ENCODE peak calls at places on chromosomes 1 and 21, in five cellular contexts. U is activated CD4-positive, alpha-beta T cell treated with anti-CD3 and anti-CD28 coated beads, Interleukin-2, amount 50 U/mL, for 48 hours; R is substantia nigra; D is HT1080; B is CD4-positive, alpha-beta T cell. M is an unnamed sample.

GRCh38 chr1:228294717-228295116 is 86.9 kb downstream of the OBSCN start:
- DNase-seq in B (no peak), D (no peak), U (no peak), R (no peak), M (no peak)

GRCh38 chr1:150995896-150996295 is 10.8 kb downstream of the MINDY1 start:
- DNase-seq in B (no peak), D (no peak), R (no peak), U (no peak), M (no peak)

GRCh38 chr1:101261629-101262028 is 24.8 kb downstream of the S1PR1 start:
- DNase-seq in R (no peak), B (no peak), D (no peak), U (no peak), M (peak)

GRCh38 chr1:27400035-27400962 is 7.9 kb downstream of the GPR3 start:
- DNase-seq in U (no peak), R (no peak), D (no peak), B (no peak), M (no peak)

GRCh38 chr1:234609528-234610042 is 393 bp downstream of the IRF2BP2 start:
- DNase-seq in R (no peak), B (peak), D (no peak), U (no peak), M (no peak)

GRCh38 chr21:42125571-42126544 is 54.7 kb downstream of the UMODL1 start:
- DNase-seq in U (no peak), B (no peak), D (peak), R (no peak), M (no peak)

GRCh38 chr1:47661065-47661464 is 223.2 kb downstream of the FOXD2 start:
- DNase-seq in B (no peak), U (no peak), R (no peak), D (no peak), M (no peak)

GRCh38 chr1:197774691-197775281 is 494 bp downstream of the DENND1B start:
- DNase-seq in D (peak), B (peak), R (no peak), U (peak), M (peak)

GRCh38 chr1:218880484-218881060 is 293.1 kb upstream of the LYPLAL1 start:
- DNase-seq in B (no peak), D (no peak), U (no peak), R (no peak), M (no peak)

GRCh38 chr1:227789042-227789880 is 26.2 kb upstream of the PRSS38 start:
- DNase-seq in U (no peak), B (no peak), R (no peak), D (no peak), M (no peak)

GRCh38 chr1:7538033-7538432 is 233.1 kb upstream of the VAMP3 start:
- DNase-seq in R (no peak), D (peak), U (no peak), B (no peak), M (no peak)

GRCh38 chr1:17233675-17234074 is 15.2 kb upstream of the PADI3 start:
- DNase-seq in R (no peak), B (no peak), U (no peak), D (peak), M (no peak)

GRCh38 chr1:43691871-43692815 is 15.2 kb upstream of the ST3GAL3 start:
- DNase-seq in D (no peak), R (no peak), B (no peak), U (no peak), M (no peak)

GRCh38 chr1:105793541-105794146 is 1262.8 kb upstream of the PRMT6 start:
- DNase-seq in D (peak), U (peak), B (no peak), R (no peak), M (no peak)

GRCh38 chr1:26786437-26787380 is 1.0 kb upstream of the PIGV start:
- DNase-seq in D (peak), R (no peak), B (no peak), U (peak), M (peak)

GRCh38 chr21:32921632-32922230 is 104.0 kb upstream of the OLIG2 start:
- DNase-seq in U (peak), R (no peak), B (peak), D (no peak), M (no peak)

GRCh38 chr1:231315887-231316286 is 21.8 kb downstream of the EXOC8 start:
- DNase-seq in R (no peak), D (peak), B (peak), U (peak), M (peak)

GRCh38 chr21:28253378-28253777 is 739.3 kb downstream of the LTN1 start:
- DNase-seq in U (no peak), R (no peak), B (no peak), D (peak), M (no peak)

GRCh38 chr1:85168884-85169283 is 31.9 kb downstream of the SYDE2 start:
- DNase-seq in D (no peak), R (no peak), U (no peak), B (no peak), M (no peak)

GRCh38 chr1:206909883-206910318 is 11.8 kb downstream of the FCMR start:
- DNase-seq in R (no peak), D (no peak), B (no peak), U (no peak), M (no peak)

GRCh38 chr1:27092888-27093287 is 62.0 kb downstream of the SLC9A1 start:
- DNase-seq in B (no peak), U (no peak), R (no peak), D (no peak), M (no peak)

GRCh38 chr1:158126425-158126824 is 54.3 kb upstream of the CD1D start:
- DNase-seq in D (no peak), B (no peak), U (peak), R (no peak), M (peak)

GRCh38 chr1:151282883-151283725 is 1.0 kb downstream of the ZNF687 start:
- DNase-seq in R (no peak), B (no peak), U (peak), D (no peak), M (peak)

GRCh38 chr1:185438936-185439335 is 121.9 kb upstream of the IVNS1ABP start:
- DNase-seq in D (peak), U (no peak), R (no peak), B (no peak), M (no peak)

GRCh38 chr21:35326677-35327076 is 277.6 kb upstream of the RUNX1 start:
- DNase-seq in B (no peak), U (no peak), R (no peak), D (no peak), M (no peak)

GRCh38 chr1:41353744-41354143 is 7.5 kb upstream of the FOXO6 start:
- DNase-seq in B (no peak), D (no peak), U (no peak), R (no peak), M (no peak)

GRCh38 chr1:38578444-38578951 is 281.1 kb downstream of the RRAGC start:
- DNase-seq in B (no peak), D (no peak), R (no peak), U (no peak), M (no peak)

M was measured in T-helper 2 cell treated with Interferon-gamma antibody and Interleukin-4, amounts not matched to agents 5 μg/mL and 100 μg/mL, for 36 hours.